ENCODE peak calls at places on chromosome 5, in ten cellular contexts. D is brain microvascular endothelial cell, X is left ventricle myocardium inferior, S is dorsolateral prefrontal cortex, Y is heart left ventricle, K is psoas muscle, T is sigmoid colon, H is spleen, O is breast epithelium, C is mammary epithelial cell. P is an unnamed sample.

GRCh38 chr5:111948517-111948916 is 191.5 kb upstream of the NREP start:
- DNase-seq in Y (no peak), S (no peak), C (peak; percentile 75), D (peak; percentile 96), K (no peak), O (no peak), T (no peak), H (no peak), X (no peak), P (peak; percentile 57)

GRCh38 chr5:179668404-179668803 is 12.4 kb downstream of the CBY3 start:
- DNase-seq in Y (peak; percentile 27), D (peak; percentile 62), H (no peak), K (no peak), T (no peak), C (peak; percentile 30), X (no peak), S (no peak), O (no peak), P (no peak)

GRCh38 chr5:165029471-165029870 is 1524.1 kb downstream of the MAT2B start:
- DNase-seq in T (no peak), H (no peak), C (no peak), O (no peak), D (no peak), K (no peak), Y (no peak), X (no peak), S (no peak), P (no peak)

GRCh38 chr5:124746916-124747769 is 704 bp upstream of the ZNF608 start:
- DNase-seq in C (peak; percentile 65), Y (peak; percentile 82), D (peak; percentile 91), X (peak; percentile 73), S (peak; percentile 74), H (peak; percentile 86), O (peak; percentile 87), K (peak; percentile 87), T (peak; percentile 90), P (peak; percentile 59)

GRCh38 chr5:10081584-10081983 is 168.1 kb downstream of the ATPSCKMT start:
- DNase-seq in D (no peak), T (no peak), H (no peak), Y (no peak), O (no peak), C (no peak), S (no peak), X (no peak), K (no peak), P (no peak)

GRCh38 chr5:33379757-33380156 is 61.0 kb upstream of the TARS1 start:
- DNase-seq in K (no peak), H (no peak), Y (no peak), T (no peak), S (no peak), O (no peak), D (no peak), C (peak; percentile 20), X (no peak), P (no peak)

GRCh38 chr5:147098233-147098790 is 136.5 kb upstream of the STK32A start:
- DNase-seq in T (no peak), K (no peak), O (no peak), C (peak; percentile 22), S (no peak), H (no peak), X (no peak), Y (peak; percentile 18), D (peak; percentile 19), P (peak; percentile 20)

GRCh38 chr5:71816307-71816706 is 97.2 kb downstream of the CARTPT start:
- DNase-seq in K (no peak), H (no peak), T (no peak), X (no peak), D (no peak), Y (no peak), S (no peak), O (peak; percentile 40), C (peak; percentile 39), P (no peak)

GRCh38 chr5:65916636-65917035 is 9.7 kb upstream of the ERBIN start:
- DNase-seq in K (no peak), Y (no peak), D (no peak), T (no peak), H (no peak), X (no peak), S (no peak), C (no peak), O (no peak), P (no peak)

GRCh38 chr5:65916066-65916465 is 10.3 kb upstream of the ERBIN start:
- DNase-seq in C (no peak), H (no peak), Y (no peak), S (no peak), X (no peak), D (no peak), T (no peak), O (no peak), K (no peak), P (no peak)

GRCh38 chr5:65912311-65912710 is 14.1 kb upstream of the ERBIN start:
- DNase-seq in O (no peak), C (no peak), Y (no peak), H (no peak), S (no peak), T (no peak), X (no peak), K (no peak), D (no peak), P (no peak)

GRCh38 chr5:65914644-65915196 is 11.7 kb upstream of the ERBIN start:
- DNase-seq in K (no peak), Y (no peak), D (no peak), S (no peak), X (no peak), O (no peak), H (no peak), C (no peak), T (no peak), P (no peak)

GRCh38 chr5:65913519-65913918 is 12.9 kb upstream of the ERBIN start:
- DNase-seq in D (no peak), C (no peak), X (no peak), S (no peak), K (no peak), H (no peak), T (no peak), O (no peak), Y (no peak), P (no peak)
- TF ChIP-seq CTCF in D (no peak), C (no peak), X (no peak), S (no peak), K (no peak), H (no peak), T (no peak), O (no peak), Y (no peak), P (no peak)

GRCh38 chr5:469752-470483 is 26.9 kb downstream of the EXOC3 start:
- DNase-seq in Y (peak; percentile 17), C (no peak), K (peak; percentile 51), S (no peak), T (peak; percentile 61), H (peak; percentile 78), O (no peak), X (peak; percentile 10), D (no peak), P (no peak)

GRCh38 chr5:466661-467310 is 23.8 kb downstream of the EXOC3 start:
- DNase-seq in Y (peak; percentile 16), H (peak; percentile 72), D (no peak), K (peak; percentile 46), O (no peak), S (no peak), T (peak; percentile 54), C (no peak), X (peak; percentile 9), P (no peak)

GRCh38 chr5:465591-466403 is 22.8 kb downstream of the EXOC3 start:
- DNase-seq in D (no peak), H (peak; percentile 74), C (no peak), S (no peak), X (peak; percentile 9), O (no peak), T (peak; percentile 55), K (peak; percentile 40), Y (peak; percentile 12), P (no peak)

GRCh38 chr5:470961-471749 is 28.2 kb downstream of the EXOC3 start:
- DNase-seq in Y (peak; percentile 19), O (no peak), X (peak; percentile 11), D (no peak), T (peak; percentile 63), S (no peak), K (peak; percentile 48), C (no peak), H (peak; percentile 81), P (no peak)

GRCh38 chr5:468401-468800 is 25.4 kb downstream of the EXOC3 start:
- DNase-seq in S (no peak), C (no peak), K (peak; percentile 12), D (no peak), H (peak; percentile 56), X (no peak), T (peak; percentile 56), O (no peak), Y (no peak), P (no peak)
- H3K27ac ChIP-seq in S (no peak overlapping the region), C (no peak overlapping the region), K (no peak overlapping the region), D (no peak overlapping the region), H (no peak overlapping the region), X (no peak overlapping the region), T (no peak overlapping the region), O (no peak overlapping the region), Y (no peak overlapping the region), P (peak overlapping the region; percentile 11)

GRCh38 chr5:4232084-4232483 is 636.5 kb downstream of the IRX1 start:
- DNase-seq in Y (no peak), C (no peak), T (no peak), D (no peak), O (no peak), K (no peak), H (no peak), S (no peak), X (no peak), P (no peak)

GRCh38 chr5:4229866-4230265 is 634.2 kb downstream of the IRX1 start:
- DNase-seq in C (no peak), H (no peak), K (no peak), T (no peak), S (no peak), Y (no peak), O (no peak), D (no peak), X (no peak), P (no peak)

GRCh38 chr5:4230905-4231561 is 635.4 kb downstream of the IRX1 start:
- DNase-seq in X (no peak), O (no peak), H (no peak), T (no peak), S (peak; percentile 9), K (no peak), C (no peak), D (no peak), Y (no peak), P (no peak)

GRCh38 chr5:4230531-4230904 is 634.9 kb downstream of the IRX1 start:
- DNase-seq in S (no peak), X (no peak), T (no peak), H (no peak), K (no peak), D (no peak), O (no peak), C (no peak), Y (no peak), P (no peak)

DNA sequence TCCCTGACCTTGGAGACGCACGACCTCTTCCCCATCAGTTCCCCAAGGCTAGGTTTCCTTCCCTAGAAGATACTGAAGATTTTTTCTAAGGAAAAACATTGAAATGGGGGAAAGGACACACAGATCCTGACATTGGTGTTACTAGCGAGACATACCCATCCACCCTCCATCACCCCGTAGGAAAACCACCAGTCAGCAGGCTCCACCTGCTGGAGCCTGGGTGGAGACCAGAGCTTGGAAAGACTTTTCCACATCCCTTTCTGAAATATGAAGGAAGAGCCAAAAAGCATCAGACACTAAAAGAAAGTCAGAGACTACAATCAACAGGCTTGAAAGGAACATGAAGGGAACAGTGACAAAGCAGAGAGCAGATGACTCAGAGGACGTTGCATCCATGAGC is 638.0 kb downstream of the IRX1 start:
- DNase-seq in Y (no peak), X (no peak), S (no peak), T (no peak), H (no peak), K (no peak), O (no peak), D (no peak), C (no peak), P (no peak)
- TF ChIP-seq CTCF in Y (peak; percentile 20), X (peak; percentile 52), S (no peak), T (no peak), H (no peak), K (no peak), O (no peak), D (no peak), C (peak; percentile 43), P (no peak)

DNA sequence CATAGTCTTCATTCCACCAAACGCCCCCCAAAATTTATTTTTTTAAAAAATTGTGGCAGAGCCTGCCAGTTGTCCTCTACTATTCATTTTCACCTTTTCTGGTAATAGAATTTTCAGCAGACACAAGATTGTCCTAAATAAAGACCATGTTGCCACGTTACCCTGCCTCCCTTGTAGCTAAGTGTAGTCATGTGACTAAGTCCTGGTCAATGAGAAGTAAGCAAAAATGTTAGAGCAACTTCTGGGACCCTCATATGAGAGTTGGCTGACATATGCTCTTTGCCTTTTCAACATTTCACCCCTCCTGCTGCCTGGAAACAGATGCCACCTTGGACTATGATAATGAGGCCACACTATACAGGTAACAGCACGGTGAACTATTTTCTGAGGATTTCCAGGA is 203.1 kb downstream of the PIK3R1 start:
- DNase-seq in D (no peak), H (no peak), T (no peak), Y (no peak), K (no peak), C (no peak), O (no peak), X (no peak), S (no peak), P (no peak)
- H3K27ac ChIP-seq in D (no peak overlapping the region), H (no peak overlapping the region), T (peak overlapping the region; percentile 4), Y (no peak overlapping the region), K (no peak overlapping the region), C (no peak overlapping the region), O (no peak overlapping the region), X (no peak overlapping the region), S (no peak overlapping the region), P (no peak overlapping the region)